ENCODE peak calls at places on chromosome 19, in seven cellular contexts. M, I, O, N, S, U and F are unnamed samples.

GRCh38 chr19:40413291-40413994 is at the start of gene PRX:
- DNase-seq in S (peak), M (no peak), O (no peak), N (no peak), I (no peak), U (no peak), F (no peak)

GRCh38 chr19:44856438-44857083 is 10.5 kb downstream of the NECTIN2 start:
- DNase-seq in N (no peak), S (no peak), U (no peak), I (no peak), M (no peak), O (no peak), F (no peak)

GRCh38 chr19:53892981-53893325 is 11.0 kb downstream of the PRKCG start:
- DNase-seq in N (no peak), O (no peak), S (no peak), M (no peak), U (no peak), I (no peak), F (no peak)

GRCh38 chr19:289651-290538 is 1.3 kb downstream of the PLPP2 start:
- DNase-seq in I (no peak), M (peak), N (no peak), S (peak), U (peak), O (peak), F (no peak)

GRCh38 chr19:35995655-35995993 is 636 bp downstream of the SDHAF1 start:
- DNase-seq in N (no peak), I (peak), O (no peak), M (no peak), S (no peak), U (no peak), F (no peak)

GRCh38 chr19:2330632-2331284 is 2.3 kb downstream of the SPPL2B start:
- DNase-seq in N (no peak), O (no peak), U (no peak), M (no peak), S (no peak), I (no peak), F (no peak)

GRCh38 chr19:30171795-30172642 is 200.2 kb upstream of the ZNF536 start:
- DNase-seq in M (no peak), U (no peak), N (no peak), O (no peak), S (no peak), I (no peak), F (no peak)

GRCh38 chr19:34155686-34156085 is 16.6 kb upstream of the LSM14A start:
- DNase-seq in M (no peak), U (no peak), O (no peak), I (no peak), S (no peak), N (no peak), F (no peak)

GRCh38 chr19:10831980-10832658 is 3.9 kb downstream of the TMED1 start:
- DNase-seq in M (no peak), N (no peak), S (no peak), I (no peak), U (no peak), O (no peak), F (no peak)

GRCh38 chr19:58395220-58395978 is at the start of gene RNF225:
- DNase-seq in M (no peak), I (no peak), O (peak), N (no peak), S (no peak), U (no peak), F (no peak)

GRCh38 chr19:787551-787950 is 9.7 kb upstream of the PTBP1 start:
- DNase-seq in U (no peak), S (no peak), I (no peak), O (no peak), N (no peak), M (no peak), F (no peak)

GRCh38 chr19:34082289-34083077 is 89.8 kb upstream of the LSM14A start:
- DNase-seq in I (no peak), N (no peak), M (no peak), O (no peak), S (no peak), U (no peak), F (no peak)

GRCh38 chr19:1579222-1579621 is 11.1 kb upstream of the MEX3D start:
- DNase-seq in I (no peak), S (no peak), U (no peak), O (no peak), M (no peak), N (no peak), F (no peak)

GRCh38 chr19:30535011-30535410 is 162.8 kb downstream of the ZNF536 start:
- DNase-seq in U (no peak), N (no peak), M (no peak), O (no peak), S (no peak), I (no peak), F (no peak)

GRCh38 chr19:30253581-30253996 is 118.6 kb upstream of the ZNF536 start:
- DNase-seq in U (no peak), N (no peak), M (no peak), S (no peak), O (no peak), I (no peak), F (no peak)

GRCh38 chr19:54137913-54138776 is 583 bp downstream of the CNOT3 start:
- DNase-seq in I (no peak), M (no peak), O (peak), S (peak), U (peak), N (no peak), F (no peak)